ENCODE peak calls at places on chromosomes 13 and 19, in four cellular contexts. U is left lung, W is fibroblast of lung, K is body of pancreas. D is an unnamed sample.

GRCh38 chr19:51127755-51128154 is 3.0 kb downstream of the SIGLEC9 start:
- DNase-seq in U (peak; percentile 69), W (no peak), K (no peak), D (no peak)

GRCh38 chr13:79871594-79871993 is 390.6 kb downstream of the NDFIP2 start:
- DNase-seq in U (no peak), W (no peak), K (no peak), D (no peak)

GRCh38 chr13:97574926-97575325 is 141.0 kb downstream of the RAP2A start:
- DNase-seq in U (no peak), W (peak; percentile 7), K (peak; percentile 15), D (peak; percentile 8)

GRCh38 chr13:42354246-42355117 is 82.5 kb downstream of the AKAP11 start:
- DNase-seq in U (no peak), W (peak; percentile 91), K (peak; percentile 8), D (peak; percentile 75)

GRCh38 chr19:55647732-55648656 is at the start of gene CCDC106:
- DNase-seq in U (no peak), W (peak; percentile 86), K (peak; percentile 70), D (peak; percentile 82)

GRCh38 chr13:99692854-99693253 is 191.6 kb downstream of the TM9SF2 start:
- DNase-seq in U (no peak), W (no peak), K (no peak), D (no peak)

GRCh38 chr13:77002590-77003190 is 10.8 kb downstream of the CLN5 start:
- DNase-seq in U (no peak), W (peak; percentile 24), K (no peak), D (no peak)

GRCh38 chr13:70964124-70964523 is 855.9 kb upstream of the KLHL1 start:
- DNase-seq in U (no peak), W (no peak), K (no peak), D (no peak)

GRCh38 chr13:60431108-60431700 is 34.2 kb downstream of the TDRD3 start:
- DNase-seq in U (no peak), W (peak; percentile 58), K (no peak), D (no peak)

GRCh38 chr19:11205939-11206570 is 8.7 kb upstream of the KANK2 start:
- DNase-seq in U (no peak), W (no peak), K (no peak), D (no peak)

GRCh38 chr19:1854032-1854541 is 5.8 kb upstream of the REXO1 start:
- DNase-seq in U (no peak), W (no peak), K (no peak), D (no peak)

GRCh38 chr19:42872608-42873007 is 6.9 kb downstream of the PSG1 start:
- DNase-seq in U (no peak), W (no peak), K (no peak), D (no peak)

GRCh38 chr13:30376426-30377311 is 45.6 kb upstream of the UBE2L5 start:
- DNase-seq in U (peak; percentile 41), W (no peak), K (no peak), D (peak; percentile 86)

GRCh38 chr19:3343619-3344502 is 22.5 kb upstream of the NFIC start:
- DNase-seq in U (peak; percentile 86), W (peak; percentile 82), K (peak; percentile 94), D (peak; percentile 57)

GRCh38 chr13:45718992-45719391 is 16.9 kb downstream of the CBY2 start:
- DNase-seq in U (no peak), W (peak; percentile 44), K (no peak), D (no peak)

GRCh38 chr13:42747399-42747873 is 33.9 kb upstream of the FAM216B start:
- DNase-seq in U (no peak), W (peak; percentile 96), K (no peak), D (no peak)

GRCh38 chr19:55552620-55553019 is 7.3 kb upstream of the SBK3 start:
- DNase-seq in U (no peak), W (peak; percentile 96), K (no peak), D (no peak)

GRCh38 chr13:44108345-44108858 is 228.7 kb downstream of the LACC1 start:
- DNase-seq in U (no peak), W (no peak), K (peak; percentile 46), D (no peak)

GRCh38 chr19:15108845-15109767 is 1.9 kb downstream of the SYDE1 start:
- DNase-seq in U (no peak), W (no peak), K (no peak), D (no peak)

GRCh38 chr19:15109768-15110417 is 2.7 kb downstream of the SYDE1 start:
- DNase-seq in U (no peak), W (no peak), K (no peak), D (no peak)

GRCh38 chr19:15110418-15110815 is 3.2 kb downstream of the SYDE1 start:
- DNase-seq in U (no peak), W (no peak), K (no peak), D (no peak)

GRCh38 chr19:15107056-15108010 is at the start of gene SYDE1:
- DNase-seq in U (no peak), W (peak; percentile 68), K (peak; percentile 32), D (peak; percentile 26)

GRCh38 chr19:15108145-15108844 is 1.1 kb downstream of the SYDE1 start:
- DNase-seq in U (no peak), W (no peak), K (no peak), D (no peak)
- H3K4me3 ChIP-seq in U (peak overlapping the region; percentile 50), W (peak overlapping the region; percentile 79), K (no peak overlapping the region), D (no peak overlapping the region)

DNA sequence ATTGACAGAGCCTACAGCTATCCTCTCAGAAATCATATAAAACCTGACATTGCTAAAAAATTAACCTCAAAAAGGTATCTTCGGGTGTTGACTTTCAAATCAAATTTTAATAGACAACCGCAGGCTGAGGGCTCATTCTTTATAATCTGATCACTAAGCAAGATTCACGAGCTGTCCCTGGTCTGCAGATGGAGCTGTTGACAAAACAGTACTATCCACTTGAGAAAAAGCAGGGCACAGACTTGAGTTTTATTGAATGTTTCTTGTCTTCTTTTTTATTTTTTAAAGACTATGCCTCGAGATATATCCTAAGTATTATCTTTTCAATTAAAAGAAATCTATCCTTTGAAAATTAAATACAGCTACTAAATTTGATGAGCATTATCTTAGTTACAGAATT is 540.5 kb downstream of the PCDH9 start:
- DNase-seq in U (no peak), W (peak; percentile 38), K (no peak), D (no peak)
- TF ChIP-seq CTCF in U (no peak), W (peak; percentile 57), K (no peak), D (peak; percentile 36)

DNA sequence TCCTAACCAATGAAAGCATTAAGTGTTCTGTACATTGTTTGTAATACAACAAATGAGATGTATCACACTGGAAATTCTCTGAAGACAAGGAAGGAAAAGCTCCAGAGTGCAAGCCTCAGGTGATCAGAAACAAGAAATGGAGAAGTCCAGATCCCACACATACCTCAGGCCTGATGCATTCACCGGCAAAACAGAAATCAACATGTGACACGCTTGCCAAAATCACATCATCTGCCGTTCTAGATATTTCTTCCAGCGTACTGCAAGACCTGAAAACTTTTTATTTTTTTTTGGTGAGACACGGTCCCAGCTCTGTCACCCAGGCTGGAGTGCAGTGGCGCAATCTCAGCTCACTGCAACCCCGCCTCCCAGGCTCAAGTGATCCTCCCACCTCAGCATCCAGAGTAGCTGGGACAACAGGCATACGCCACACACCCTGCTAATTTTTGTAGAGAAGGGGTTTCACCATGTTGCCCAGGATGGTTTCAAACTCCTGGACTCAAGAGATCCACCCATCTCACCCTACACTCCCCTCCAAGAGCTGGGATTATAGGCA is 48.6 kb downstream of the FOXO1 start:
- DNase-seq in U (no peak), W (no peak), K (no peak), D (no peak)
- H3K4me1 ChIP-seq in U (no peaks in the 10 kb centered on the region), W (no peaks in the 10 kb centered on the region), K (peaks cover 70% of the 10 kb centered on the region), D (no peaks in the 10 kb centered on the region)

GRCh38 chr19:498591-498950 is 2.3 kb downstream of the MADCAM1 start:
- DNase-seq in U (no peak), W (no peak), K (no peak), D (no peak)

GRCh38 chr19:497861-498590 is 1.7 kb downstream of the MADCAM1 start:
- DNase-seq in U (no peak), W (no peak), K (no peak), D (no peak)

GRCh38 chr19:498977-499623 is 2.8 kb downstream of the MADCAM1 start:
- DNase-seq in U (no peak), W (no peak), K (no peak), D (no peak)

GRCh38 chr19:496333-496634 is at the start of gene MADCAM1:
- DNase-seq in U (no peak), W (no peak), K (no peak), D (no peak)

DNA sequence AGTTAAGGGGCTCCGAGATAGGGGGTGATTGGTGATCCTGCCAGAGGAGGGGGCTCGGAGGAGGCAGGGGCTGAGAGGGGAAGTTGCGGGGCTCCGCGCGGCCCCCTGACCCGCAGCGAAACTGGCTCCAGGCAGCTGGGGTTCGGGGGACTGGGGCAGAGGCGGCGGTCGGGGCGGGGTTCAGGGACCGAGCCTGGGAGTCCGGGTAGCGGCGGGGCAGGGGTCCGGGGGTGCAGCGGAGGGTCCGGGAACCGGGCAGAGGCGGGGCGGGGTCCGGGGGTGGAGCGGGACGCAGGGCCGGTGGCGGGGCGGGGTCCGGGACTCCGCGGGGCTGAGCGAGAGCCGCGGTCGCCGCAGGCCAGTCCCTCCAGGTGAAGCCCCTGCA is 1.2 kb downstream of the MADCAM1 start:
- DNase-seq in U (no peak), W (no peak), K (no peak), D (no peak)
- H3K4me3 ChIP-seq in U (no peak overlapping the region), W (no peak overlapping the region), K (no peak overlapping the region), D (no peak overlapping the region)

GRCh38 chr19:52748336-52748950 is 13.6 kb upstream of the ZNF611 start:
- DNase-seq in U (no peak), W (peak; percentile 39), K (no peak), D (no peak)
- TF ChIP-seq CTCF in U (peak; percentile 43), W (peak; percentile 21), K (peak; percentile 55), D (peak; percentile 46)